ENCODE peak calls at places on chromosomes 7 and 10, in seven cellular contexts. A, R, J, U, P, O and V are unnamed samples.

GRCh38 chr7:3217166-3217565 is 83.9 kb upstream of the SDK1 start:
- DNase-seq in P (peak), O (no peak), R (no peak), A (no peak), U (no peak), J (no peak), V (no peak)

GRCh38 chr10:128437786-128438350 is 311.6 kb upstream of the MKI67 start:
- DNase-seq in A (no peak), J (no peak), P (no peak), R (no peak), U (no peak), O (no peak), V (no peak)

GRCh38 chr7:22393825-22394458 is 37.0 kb upstream of the RAPGEF5 start:
- DNase-seq in O (no peak), R (no peak), A (no peak), P (no peak), J (no peak), U (no peak), V (no peak)

GRCh38 chr7:142303650-142304049 is 45.8 kb upstream of the PRSS58 start:
- DNase-seq in A (no peak), O (peak), U (no peak), P (no peak), R (peak), J (peak), V (peak)

GRCh38 chr7:18201349-18201748 is 173.7 kb upstream of the PRPS1L1 start:
- DNase-seq in R (no peak), A (peak), J (no peak), U (no peak), P (no peak), O (no peak), V (no peak)

GRCh38 chr7:144519900-144520299 is 116.4 kb upstream of the NOBOX start:
- DNase-seq in R (no peak), J (no peak), A (no peak), U (no peak), P (no peak), O (no peak), V (no peak)

GRCh38 chr10:184911-185310 is 49.7 kb downstream of the ZMYND11 start:
- DNase-seq in P (no peak), J (no peak), R (no peak), A (no peak), U (no peak), O (peak), V (no peak)

GRCh38 chr10:95181731-95182130 is 12.3 kb upstream of the ACSM6 start:
- DNase-seq in O (no peak), A (no peak), J (no peak), P (no peak), R (no peak), U (no peak), V (no peak)

GRCh38 chr10:34102237-34102673 is 712.8 kb downstream of the PARD3 start:
- DNase-seq in A (peak), P (peak), J (no peak), R (no peak), U (no peak), O (peak), V (peak)

GRCh38 chr7:138097064-138097741 is 20.9 kb downstream of the AKR1D1 start:
- DNase-seq in P (no peak), R (no peak), A (no peak), O (peak), J (peak), U (peak), V (peak)

GRCh38 chr7:101728888-101729883 is 88.2 kb upstream of the CUX1 start:
- DNase-seq in J (no peak), P (no peak), A (no peak), R (no peak), O (peak), U (no peak), V (peak)

GRCh38 chr7:92790987-92791386 is 45.4 kb downstream of the CDK6 start:
- DNase-seq in O (peak), A (no peak), P (no peak), U (no peak), J (no peak), R (no peak), V (peak)

GRCh38 chr7:38962028-38962427 is 15.7 kb upstream of the POU6F2 start:
- DNase-seq in U (no peak), R (no peak), A (no peak), O (no peak), J (no peak), P (no peak), V (no peak)

GRCh38 chr7:73833251-73833919 is 2.6 kb downstream of the CLDN4 start:
- DNase-seq in U (no peak), O (no peak), J (peak), R (no peak), P (no peak), A (no peak), V (no peak)

GRCh38 chr10:87845624-87846377 is 17.5 kb downstream of the KLLN start:
- DNase-seq in R (no peak), O (no peak), J (no peak), U (no peak), P (no peak), A (no peak), V (no peak)

GRCh38 chr10:68099736-68100135 is 9.6 kb upstream of the MYPN start:
- DNase-seq in J (no peak), O (peak), R (no peak), U (no peak), A (no peak), P (no peak), V (no peak)

GRCh38 chr7:52114056-52114455 is 797.4 kb upstream of the COBL start:
- DNase-seq in J (no peak), A (no peak), P (no peak), R (no peak), O (no peak), U (no peak), V (no peak)

GRCh38 chr7:74061840-74062539 is 21.6 kb upstream of the LIMK1 start:
- DNase-seq in J (no peak), O (peak), A (peak), U (no peak), R (peak), P (peak), V (peak)